ENCODE peak calls at places on chromosomes 11 and 22, in seven cellular contexts. V is CD8-positive, alpha-beta memory T cell; R is IMR-90; A is A549; U is fibroblast of lung; Z is heart right ventricle; J is kidney. Q is an unnamed sample.

GRCh38 chr11:78131956-78132355 is 7.5 kb downstream of the ALG8 start:
- DNase-seq in V (no peak), Z (no peak), J (no peak), A (no peak), R (peak; percentile 75), U (peak; percentile 65), Q (no peak)

GRCh38 chr11:66100272-66101037 is 30.4 kb downstream of the PACS1 start:
- DNase-seq in J (peak; percentile 92), R (no peak), Z (peak; percentile 67), V (peak; percentile 69), A (peak; percentile 36), U (peak; percentile 50), Q (no peak)

GRCh38 chr22:22378446-22379415 is 129.8 kb downstream of the ZNF280B start:
- DNase-seq in Z (no peak), A (no peak), V (no peak), R (no peak), J (no peak), U (no peak), Q (no peak)

GRCh38 chr11:36635463-36635862 is 37.4 kb upstream of the RAG2 start:
- DNase-seq in J (no peak), V (no peak), Z (no peak), U (no peak), A (no peak), R (no peak), Q (no peak)

GRCh38 chr11:27429740-27430451 is 42.7 kb downstream of the LGR4 start:
- DNase-seq in R (peak; percentile 7), V (no peak), A (peak; percentile 19), Z (no peak), J (no peak), U (peak; percentile 62), Q (peak; percentile 47)

GRCh38 chr11:104408630-104409029 is 244.7 kb upstream of the PDGFD start:
- DNase-seq in V (no peak), Z (no peak), A (no peak), R (no peak), J (no peak), U (no peak), Q (no peak)

GRCh38 chr22:19890502-19891349 is 36.1 kb upstream of the GNB1L start:
- DNase-seq in A (no peak), U (no peak), R (no peak), V (no peak), Z (no peak), J (peak; percentile 67), Q (peak; percentile 48)

GRCh38 chr22:19691721-19692341 is 22.5 kb upstream of the SEPTIN5 start:
- DNase-seq in U (peak; percentile 74), A (peak; percentile 18), R (peak; percentile 61), J (no peak), V (no peak), Z (no peak), Q (no peak)

GRCh38 chr11:130217133-130217631 is 57.6 kb downstream of the ST14 start:
- DNase-seq in A (no peak), R (no peak), V (no peak), J (peak; percentile 51), Z (no peak), U (no peak), Q (no peak)

GRCh38 chr11:64001552-64002427 is 15.6 kb downstream of the OTUB1 start:
- DNase-seq in V (no peak), A (no peak), Z (no peak), J (peak; percentile 78), R (no peak), U (no peak), Q (peak; percentile 72)

GRCh38 chr11:88402192-88402715 is 64.7 kb upstream of the CTSC start:
- DNase-seq in Z (no peak), U (peak; percentile 91), A (peak; percentile 9), R (peak; percentile 90), J (no peak), V (no peak), Q (no peak)

GRCh38 chr22:44305455-44305854 is 7.3 kb downstream of the SHISAL1 start:
- DNase-seq in A (no peak), U (no peak), R (no peak), J (no peak), Z (no peak), V (no peak), Q (no peak)

GRCh38 chr22:21451545-21452520 is 15.4 kb upstream of the TMEM191C start:
- DNase-seq in Z (peak; percentile 2), V (no peak), R (no peak), J (no peak), A (no peak), U (no peak), Q (no peak)

GRCh38 chr11:82960779-82961143 is 59.2 kb downstream of the DDIAS start:
- DNase-seq in U (no peak), V (no peak), A (no peak), J (no peak), Z (no peak), R (no peak), Q (no peak)

GRCh38 chr22:45925811-45926351 is 51.1 kb downstream of the WNT7B start:
- DNase-seq in V (no peak), J (no peak), R (no peak), A (no peak), U (peak; percentile 48), Z (no peak), Q (no peak)

GRCh38 chr11:57761301-57762234 is at the start of gene CTNND1:
- DNase-seq in Z (peak; percentile 93), A (peak; percentile 99), V (no peak), R (peak; percentile 98), J (peak; percentile 92), U (peak; percentile 97), Q (peak; percentile 99)

GRCh38 chr11:24598636-24599035 is 101.8 kb downstream of the LUZP2 start:
- DNase-seq in V (no peak), J (no peak), Z (no peak), U (no peak), R (no peak), A (no peak), Q (no peak)

GRCh38 chr22:43796567-43796966 is 15.5 kb downstream of the EFCAB6 start:
- DNase-seq in R (peak; percentile 81), J (no peak), V (no peak), U (peak; percentile 56), Z (no peak), A (no peak), Q (peak; percentile 33)

GRCh38 chr11:80668039-80668438 is 1227.2 kb upstream of the TENM4 start:
- DNase-seq in Z (no peak), R (no peak), J (no peak), A (no peak), U (no peak), V (no peak), Q (no peak)

GRCh38 chr11:12626616-12627015 is 47.6 kb upstream of the TEAD1 start:
- DNase-seq in U (no peak), A (no peak), V (no peak), Z (no peak), J (no peak), R (peak; percentile 30), Q (no peak)
- H3K4me3 ChIP-seq in U (no peak overlapping the region), A (no peak overlapping the region), V (no peak overlapping the region), Z (no peak overlapping the region), J (no peak overlapping the region), R (no peak overlapping the region), Q (no peak overlapping the region)

GRCh38 chr22:36352775-36353507 is 34.8 kb downstream of the MYH9 start:
- DNase-seq in Z (peak; percentile 77), J (no peak), V (peak; percentile 67), A (no peak), U (peak; percentile 90), R (peak; percentile 95), Q (no peak)

GRCh38 chr22:36349726-36350125 is 38.0 kb downstream of the MYH9 start:
- DNase-seq in R (no peak), J (no peak), V (no peak), A (no peak), U (peak; percentile 75), Z (no peak), Q (no peak)

GRCh38 chr22:36348760-36349159 is 39.0 kb downstream of the MYH9 start:
- DNase-seq in U (no peak), V (peak; percentile 33), Z (no peak), A (no peak), R (no peak), J (no peak), Q (no peak)

GRCh38 chr22:36351921-36352774 is 35.6 kb downstream of the MYH9 start:
- DNase-seq in V (no peak), A (no peak), U (peak; percentile 59), J (peak; percentile 91), Z (no peak), R (no peak), Q (no peak)

GRCh38 chr22:36350751-36351594 is 36.8 kb downstream of the MYH9 start:
- DNase-seq in V (no peak), R (peak; percentile 75), A (peak; percentile 66), U (peak; percentile 86), J (peak; percentile 81), Z (no peak), Q (no peak)
- H3K4me1 ChIP-seq in V (peaks cover 92% of the 10 kb centered on the region), R (peaks cover 44% of the 10 kb centered on the region), A (peaks cover 86% of the 10 kb centered on the region), U (peaks cover 42% of the 10 kb centered on the region), J (peaks cover 44% of the 10 kb centered on the region), Z (peaks cover 97% of the 10 kb centered on the region), Q (peaks cover 16% of the 10 kb centered on the region)

GRCh38 chr11:111417011-111417765 is 38.1 kb upstream of the POU2AF1 start:
- DNase-seq in U (no peak), J (no peak), V (no peak), Z (no peak), R (peak; percentile 73), A (no peak), Q (no peak)

GRCh38 chr11:111418436-111418787 is 39.3 kb upstream of the POU2AF1 start:
- DNase-seq in J (no peak), A (no peak), V (no peak), Z (no peak), U (no peak), R (no peak), Q (no peak)

GRCh38 chr11:111416231-111416960 is 37.3 kb upstream of the POU2AF1 start:
- DNase-seq in R (no peak), A (no peak), V (no peak), U (no peak), J (no peak), Z (no peak), Q (no peak)

GRCh38 chr11:111419181-111419580 is 40.1 kb upstream of the POU2AF1 start:
- DNase-seq in Z (no peak), V (no peak), A (no peak), U (no peak), J (no peak), R (no peak), Q (no peak)

GRCh38 chr11:111417766-111418435 is 38.8 kb upstream of the POU2AF1 start:
- DNase-seq in V (no peak), Z (peak; percentile 62), U (peak; percentile 71), J (no peak), A (no peak), R (peak; percentile 99), Q (no peak)
- H3K4me3 ChIP-seq in V (no peak overlapping the region), Z (no peak overlapping the region), U (no peak overlapping the region), J (no peak overlapping the region), A (no peak overlapping the region), R (no peak overlapping the region), Q (no peak overlapping the region)

DNA sequence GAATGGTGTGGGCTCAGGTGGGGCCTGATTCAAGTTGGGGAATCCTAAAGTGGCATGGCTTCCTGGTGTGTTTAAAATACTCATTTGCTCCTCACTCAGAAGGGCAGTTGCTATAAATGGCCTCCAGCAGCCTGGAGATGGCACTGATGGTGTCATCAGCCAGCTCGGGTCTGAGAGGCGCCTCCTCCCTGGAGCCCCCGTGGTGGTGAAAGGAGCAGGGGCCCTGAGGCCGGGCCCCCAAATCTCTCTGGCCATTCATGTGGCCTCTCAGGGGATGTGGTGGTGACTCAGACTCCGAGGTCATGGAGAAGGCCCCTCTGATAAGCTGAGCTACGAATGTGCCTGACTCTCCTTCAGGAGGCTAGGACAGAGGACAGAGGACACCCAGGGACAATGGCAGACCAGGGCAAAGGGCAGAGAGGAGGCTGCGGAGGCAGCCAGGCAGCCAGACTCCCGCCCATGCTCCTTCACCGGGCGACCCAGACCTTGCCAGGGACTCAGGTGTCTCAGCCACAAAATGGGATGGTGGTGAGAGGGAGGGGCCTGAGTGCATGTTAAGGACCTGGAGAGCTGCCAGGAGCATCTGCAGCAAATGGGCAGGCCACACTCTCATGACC is 129.2 kb downstream of the CTTN start:
- DNase-seq in R (no peak), A (no peak), J (peak; percentile 50), V (no peak), U (no peak), Z (no peak), Q (no peak)
- H3K4me1 ChIP-seq in R (peaks cover 6% of the 10 kb centered on the region), A (no peaks in the 10 kb centered on the region), J (no peaks in the 10 kb centered on the region), V (no peaks in the 10 kb centered on the region), U (no peaks in the 10 kb centered on the region), Z (peaks cover 4% of the 10 kb centered on the region), Q (no peaks in the 10 kb centered on the region)